ENCODE peak calls at places on chromosomes 2 and 18, in nine cellular contexts. One of them, this sample, is unnamed.

GRCh38 chr2:218727502-218728165 is 17.0 kb downstream of the TTLL4 start:
- DNase-seq in ascending aorta: no peak
- DNase-seq in nephron progenitor cell: no peak
- DNase-seq in lower lobe of right lung: no peak
- DNase-seq in lower leg skin: no peak
- DNase-seq in CD4-positive, alpha-beta T cell: no peak
- DNase-seq in CD8-positive, alpha-beta T cell: no peak
- DNase-seq in bronchial epithelial cell: peak; percentile 29
- DNase-seq in cardiac fibroblast: no peak
- DNase-seq in this sample: no peak

GRCh38 chr2:159968282-159968900 is 94.0 kb downstream of the PLA2R1 start:
- DNase-seq in CD4-positive, alpha-beta T cell: no peak
- DNase-seq in lower lobe of right lung: no peak
- DNase-seq in CD8-positive, alpha-beta T cell: no peak
- DNase-seq in cardiac fibroblast: peak; percentile 78
- DNase-seq in nephron progenitor cell: peak; percentile 13
- DNase-seq in lower leg skin: no peak
- DNase-seq in ascending aorta: no peak
- DNase-seq in bronchial epithelial cell: peak; percentile 39
- DNase-seq in this sample: no peak

GRCh38 chr2:134712736-134713495 is 5.9 kb downstream of the TMEM163 start:
- DNase-seq in ascending aorta: no peak
- DNase-seq in CD4-positive, alpha-beta T cell: no peak
- DNase-seq in lower leg skin: no peak
- DNase-seq in cardiac fibroblast: no peak
- DNase-seq in bronchial epithelial cell: no peak
- DNase-seq in lower lobe of right lung: no peak
- DNase-seq in nephron progenitor cell: no peak
- DNase-seq in CD8-positive, alpha-beta T cell: no peak
- DNase-seq in this sample: no peak

GRCh38 chr2:215071676-215072075 is 66.8 kb downstream of the ABCA12 start:
- DNase-seq in lower lobe of right lung: no peak
- DNase-seq in CD4-positive, alpha-beta T cell: no peak
- DNase-seq in bronchial epithelial cell: peak; percentile 99
- DNase-seq in CD8-positive, alpha-beta T cell: no peak
- DNase-seq in nephron progenitor cell: no peak
- DNase-seq in cardiac fibroblast: no peak
- DNase-seq in ascending aorta: no peak
- DNase-seq in lower leg skin: no peak
- DNase-seq in this sample: no peak

GRCh38 chr2:72126186-72127100 is 21.2 kb downstream of the CYP26B1 start:
- DNase-seq in cardiac fibroblast: no peak
- DNase-seq in lower leg skin: peak; percentile 68
- DNase-seq in nephron progenitor cell: no peak
- DNase-seq in ascending aorta: peak; percentile 30
- DNase-seq in CD8-positive, alpha-beta T cell: peak; percentile 34
- DNase-seq in bronchial epithelial cell: no peak
- DNase-seq in CD4-positive, alpha-beta T cell: no peak
- DNase-seq in lower lobe of right lung: no peak
- DNase-seq in this sample: no peak

GRCh38 chr2:216495656-216496055 is 3.0 kb upstream of the RPL37A start:
- DNase-seq in cardiac fibroblast: peak; percentile 69
- DNase-seq in CD8-positive, alpha-beta T cell: no peak
- DNase-seq in lower lobe of right lung: no peak
- DNase-seq in ascending aorta: peak; percentile 54
- DNase-seq in lower leg skin: no peak
- DNase-seq in bronchial epithelial cell: peak; percentile 38
- DNase-seq in CD4-positive, alpha-beta T cell: no peak
- DNase-seq in nephron progenitor cell: no peak
- DNase-seq in this sample: no peak

GRCh38 chr2:230011617-230012016 is 57.1 kb downstream of the SLC16A14 start:
- DNase-seq in bronchial epithelial cell: no peak
- DNase-seq in lower lobe of right lung: no peak
- DNase-seq in CD4-positive, alpha-beta T cell: no peak
- DNase-seq in CD8-positive, alpha-beta T cell: no peak
- DNase-seq in nephron progenitor cell: no peak
- DNase-seq in lower leg skin: no peak
- DNase-seq in ascending aorta: no peak
- DNase-seq in cardiac fibroblast: no peak
- DNase-seq in this sample: no peak

GRCh38 chr2:207974214-207974600 is 51.1 kb downstream of the PLEKHM3 start:
- DNase-seq in bronchial epithelial cell: peak; percentile 73
- DNase-seq in CD4-positive, alpha-beta T cell: no peak
- DNase-seq in CD8-positive, alpha-beta T cell: no peak
- DNase-seq in lower leg skin: no peak
- DNase-seq in nephron progenitor cell: no peak
- DNase-seq in lower lobe of right lung: peak; percentile 63
- DNase-seq in ascending aorta: no peak
- DNase-seq in cardiac fibroblast: no peak
- DNase-seq in this sample: no peak

GRCh38 chr2:201259216-201259615 is 1.1 kb upstream of the CASP8 start:
- DNase-seq in ascending aorta: no peak
- DNase-seq in CD4-positive, alpha-beta T cell: no peak
- DNase-seq in cardiac fibroblast: no peak
- DNase-seq in lower leg skin: no peak
- DNase-seq in nephron progenitor cell: no peak
- DNase-seq in lower lobe of right lung: no peak
- DNase-seq in CD8-positive, alpha-beta T cell: no peak
- DNase-seq in bronchial epithelial cell: no peak
- DNase-seq in this sample: no peak

GRCh38 chr2:201257381-201257940 is 2.9 kb upstream of the CASP8 start:
- DNase-seq in cardiac fibroblast: no peak
- DNase-seq in ascending aorta: peak; percentile 66
- DNase-seq in bronchial epithelial cell: no peak
- DNase-seq in CD8-positive, alpha-beta T cell: peak; percentile 72
- DNase-seq in lower lobe of right lung: peak; percentile 71
- DNase-seq in CD4-positive, alpha-beta T cell: peak; percentile 35
- DNase-seq in nephron progenitor cell: no peak
- DNase-seq in lower leg skin: no peak
- DNase-seq in this sample: no peak

GRCh38 chr2:201260302-201260800 is at the start of gene CASP8:
- DNase-seq in CD8-positive, alpha-beta T cell: peak; percentile 81
- DNase-seq in CD4-positive, alpha-beta T cell: peak; percentile 52
- DNase-seq in lower lobe of right lung: peak; percentile 64
- DNase-seq in cardiac fibroblast: peak; percentile 66
- DNase-seq in lower leg skin: no peak
- DNase-seq in nephron progenitor cell: no peak
- DNase-seq in bronchial epithelial cell: peak; percentile 67
- DNase-seq in ascending aorta: peak; percentile 69
- DNase-seq in this sample: no peak

GRCh38 chr2:201257941-201258665 is 2.2 kb upstream of the CASP8 start:
- DNase-seq in lower lobe of right lung: peak; percentile 91
- DNase-seq in nephron progenitor cell: no peak
- DNase-seq in ascending aorta: peak; percentile 86
- DNase-seq in CD4-positive, alpha-beta T cell: peak; percentile 91
- DNase-seq in lower leg skin: peak; percentile 93
- DNase-seq in cardiac fibroblast: peak; percentile 93
- DNase-seq in bronchial epithelial cell: peak; percentile 90
- DNase-seq in CD8-positive, alpha-beta T cell: peak; percentile 94
- DNase-seq in this sample: no peak

DNA sequence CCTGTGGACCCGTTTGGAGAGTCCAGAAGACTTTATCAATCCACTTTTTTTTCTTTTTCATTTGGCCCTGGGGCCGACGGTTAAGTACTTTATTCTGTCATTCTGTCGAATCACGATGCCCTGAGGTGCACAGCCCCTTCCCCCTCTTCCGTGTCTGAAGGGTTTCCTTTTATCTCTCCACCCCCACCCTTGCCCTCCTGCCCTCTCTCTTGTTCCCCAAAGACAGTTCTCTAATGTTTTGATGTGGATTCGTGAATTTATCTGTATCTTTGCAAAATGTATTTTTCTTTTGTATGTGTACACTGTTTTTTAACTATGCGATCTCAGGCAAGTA is 1.7 kb upstream of the CASP8 start:
- DNase-seq in lower leg skin: no peak
- DNase-seq in bronchial epithelial cell: no peak
- DNase-seq in CD4-positive, alpha-beta T cell: no peak
- DNase-seq in CD8-positive, alpha-beta T cell: no peak
- DNase-seq in lower lobe of right lung: no peak
- DNase-seq in nephron progenitor cell: no peak
- DNase-seq in cardiac fibroblast: no peak
- DNase-seq in ascending aorta: no peak
- DNase-seq in this sample: no peak
- TF ChIP-seq CTCF in lower leg skin: no peak
- TF ChIP-seq CTCF in bronchial epithelial cell: no peak
- TF ChIP-seq CTCF in CD4-positive, alpha-beta T cell: no peak
- TF ChIP-seq CTCF in CD8-positive, alpha-beta T cell: no peak
- TF ChIP-seq CTCF in lower lobe of right lung: no peak
- TF ChIP-seq CTCF in nephron progenitor cell: no peak
- TF ChIP-seq CTCF in cardiac fibroblast: no peak
- TF ChIP-seq CTCF in ascending aorta: no peak
- TF ChIP-seq CTCF in this sample: no peak

GRCh38 chr2:11058129-11058528 is 97.1 kb upstream of the SLC66A3 start:
- DNase-seq in nephron progenitor cell: no peak
- DNase-seq in lower leg skin: no peak
- DNase-seq in lower lobe of right lung: no peak
- DNase-seq in CD8-positive, alpha-beta T cell: no peak
- DNase-seq in CD4-positive, alpha-beta T cell: no peak
- DNase-seq in bronchial epithelial cell: no peak
- DNase-seq in cardiac fibroblast: no peak
- DNase-seq in ascending aorta: no peak
- DNase-seq in this sample: no peak
- TF ChIP-seq CTCF in nephron progenitor cell: no peak
- TF ChIP-seq CTCF in lower leg skin: no peak
- TF ChIP-seq CTCF in lower lobe of right lung: no peak
- TF ChIP-seq CTCF in CD8-positive, alpha-beta T cell: no peak
- TF ChIP-seq CTCF in CD4-positive, alpha-beta T cell: no peak
- TF ChIP-seq CTCF in bronchial epithelial cell: no peak
- TF ChIP-seq CTCF in cardiac fibroblast: no peak
- TF ChIP-seq CTCF in ascending aorta: no peak
- TF ChIP-seq CTCF in this sample: no peak

GRCh38 chr2:8922431-8922830 is 81.1 kb downstream of the MBOAT2 start:
- DNase-seq in cardiac fibroblast: no peak
- DNase-seq in lower leg skin: no peak
- DNase-seq in nephron progenitor cell: no peak
- DNase-seq in ascending aorta: no peak
- DNase-seq in bronchial epithelial cell: no peak
- DNase-seq in lower lobe of right lung: no peak
- DNase-seq in CD4-positive, alpha-beta T cell: no peak
- DNase-seq in CD8-positive, alpha-beta T cell: no peak
- DNase-seq in this sample: no peak

GRCh38 chr2:8915941-8916340 is 78.5 kb upstream of the KIDINS220 start:
- DNase-seq in cardiac fibroblast: no peak
- DNase-seq in nephron progenitor cell: no peak
- DNase-seq in lower leg skin: no peak
- DNase-seq in CD8-positive, alpha-beta T cell: no peak
- DNase-seq in lower lobe of right lung: no peak
- DNase-seq in ascending aorta: no peak
- DNase-seq in CD4-positive, alpha-beta T cell: no peak
- DNase-seq in bronchial epithelial cell: no peak
- DNase-seq in this sample: no peak

GRCh38 chr2:8923173-8923572 is 80.3 kb downstream of the MBOAT2 start:
- DNase-seq in CD4-positive, alpha-beta T cell: no peak
- DNase-seq in lower lobe of right lung: no peak
- DNase-seq in cardiac fibroblast: no peak
- DNase-seq in CD8-positive, alpha-beta T cell: no peak
- DNase-seq in bronchial epithelial cell: peak; percentile 31
- DNase-seq in lower leg skin: no peak
- DNase-seq in ascending aorta: no peak
- DNase-seq in nephron progenitor cell: no peak
- DNase-seq in this sample: no peak

GRCh38 chr2:8918412-8918811 is 81.0 kb upstream of the KIDINS220 start:
- DNase-seq in lower leg skin: no peak
- DNase-seq in CD4-positive, alpha-beta T cell: no peak
- DNase-seq in ascending aorta: no peak
- DNase-seq in cardiac fibroblast: no peak
- DNase-seq in lower lobe of right lung: no peak
- DNase-seq in CD8-positive, alpha-beta T cell: no peak
- DNase-seq in bronchial epithelial cell: no peak
- DNase-seq in nephron progenitor cell: no peak
- DNase-seq in this sample: no peak
- TF ChIP-seq CTCF in lower leg skin: no peak
- TF ChIP-seq CTCF in CD4-positive, alpha-beta T cell: no peak
- TF ChIP-seq CTCF in ascending aorta: no peak
- TF ChIP-seq CTCF in cardiac fibroblast: no peak
- TF ChIP-seq CTCF in lower lobe of right lung: no peak
- TF ChIP-seq CTCF in CD8-positive, alpha-beta T cell: no peak
- TF ChIP-seq CTCF in bronchial epithelial cell: no peak
- TF ChIP-seq CTCF in nephron progenitor cell: no peak
- TF ChIP-seq CTCF in this sample: no peak

GRCh38 chr18:499351-500229 is 911 bp downstream of the COLEC12 start:
- DNase-seq in lower leg skin: peak; percentile 88
- DNase-seq in cardiac fibroblast: peak; percentile 71
- DNase-seq in nephron progenitor cell: peak; percentile 65
- DNase-seq in CD8-positive, alpha-beta T cell: no peak
- DNase-seq in lower lobe of right lung: peak; percentile 61
- DNase-seq in bronchial epithelial cell: no peak
- DNase-seq in CD4-positive, alpha-beta T cell: no peak
- DNase-seq in ascending aorta: no peak
- DNase-seq in this sample: peak; percentile 45

GRCh38 chr18:500556-501405 is at the start of gene COLEC12:
- DNase-seq in lower lobe of right lung: peak; percentile 75
- DNase-seq in lower leg skin: no peak
- DNase-seq in ascending aorta: no peak
- DNase-seq in CD8-positive, alpha-beta T cell: no peak
- DNase-seq in CD4-positive, alpha-beta T cell: no peak
- DNase-seq in bronchial epithelial cell: no peak
- DNase-seq in cardiac fibroblast: peak; percentile 56
- DNase-seq in nephron progenitor cell: peak; percentile 85
- DNase-seq in this sample: peak; percentile 39

GRCh38 chr18:498901-499300 is 1.6 kb downstream of the COLEC12 start:
- DNase-seq in CD4-positive, alpha-beta T cell: no peak
- DNase-seq in ascending aorta: no peak
- DNase-seq in CD8-positive, alpha-beta T cell: no peak
- DNase-seq in bronchial epithelial cell: no peak
- DNase-seq in cardiac fibroblast: no peak
- DNase-seq in lower lobe of right lung: no peak
- DNase-seq in nephron progenitor cell: no peak
- DNase-seq in lower leg skin: no peak
- DNase-seq in this sample: no peak

GRCh38 chr18:501406-501714 is 859 bp upstream of the COLEC12 start:
- DNase-seq in ascending aorta: no peak
- DNase-seq in cardiac fibroblast: no peak
- DNase-seq in lower lobe of right lung: no peak
- DNase-seq in nephron progenitor cell: peak; percentile 26
- DNase-seq in CD4-positive, alpha-beta T cell: no peak
- DNase-seq in bronchial epithelial cell: no peak
- DNase-seq in CD8-positive, alpha-beta T cell: no peak
- DNase-seq in lower leg skin: no peak
- DNase-seq in this sample: no peak

DNA sequence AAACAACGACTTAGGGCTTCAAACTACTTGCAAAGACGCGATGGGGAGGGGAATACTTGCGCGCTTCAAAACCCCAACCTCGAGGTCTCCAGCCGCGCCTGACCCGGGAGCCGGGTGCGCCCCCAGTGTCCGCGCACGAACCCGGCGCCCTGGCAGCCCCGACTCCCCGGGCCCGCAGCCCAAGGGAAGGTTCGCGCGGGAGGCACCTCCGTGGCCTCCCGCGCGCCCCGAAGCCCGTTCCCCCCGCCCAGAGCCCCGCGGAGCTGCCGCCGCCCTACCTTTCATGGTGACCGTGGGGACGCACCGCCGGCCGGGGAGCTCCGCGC is 308 bp downstream of the COLEC12 start:
- DNase-seq in CD8-positive, alpha-beta T cell: no peak
- DNase-seq in lower lobe of right lung: no peak
- DNase-seq in ascending aorta: no peak
- DNase-seq in bronchial epithelial cell: no peak
- DNase-seq in lower leg skin: no peak
- DNase-seq in cardiac fibroblast: peak; percentile 59
- DNase-seq in CD4-positive, alpha-beta T cell: no peak
- DNase-seq in nephron progenitor cell: no peak
- DNase-seq in this sample: no peak
- TF ChIP-seq CTCF in CD8-positive, alpha-beta T cell: no peak
- TF ChIP-seq CTCF in lower lobe of right lung: peak; percentile 23
- TF ChIP-seq CTCF in ascending aorta: no peak
- TF ChIP-seq CTCF in bronchial epithelial cell: no peak
- TF ChIP-seq CTCF in lower leg skin: no peak
- TF ChIP-seq CTCF in cardiac fibroblast: no peak
- TF ChIP-seq CTCF in CD4-positive, alpha-beta T cell: no peak
- TF ChIP-seq CTCF in nephron progenitor cell: no peak
- TF ChIP-seq CTCF in this sample: no peak

GRCh38 chr2:457792-458430 is 170.0 kb upstream of the ALKAL2 start:
- DNase-seq in nephron progenitor cell: no peak
- DNase-seq in CD8-positive, alpha-beta T cell: no peak
- DNase-seq in bronchial epithelial cell: no peak
- DNase-seq in cardiac fibroblast: no peak
- DNase-seq in lower lobe of right lung: no peak
- DNase-seq in ascending aorta: no peak
- DNase-seq in CD4-positive, alpha-beta T cell: no peak
- DNase-seq in lower leg skin: no peak
- DNase-seq in this sample: no peak
- TF ChIP-seq CTCF in nephron progenitor cell: no peak
- TF ChIP-seq CTCF in CD8-positive, alpha-beta T cell: no peak
- TF ChIP-seq CTCF in bronchial epithelial cell: no peak
- TF ChIP-seq CTCF in cardiac fibroblast: no peak
- TF ChIP-seq CTCF in lower lobe of right lung: no peak
- TF ChIP-seq CTCF in ascending aorta: no peak
- TF ChIP-seq CTCF in CD4-positive, alpha-beta T cell: no peak
- TF ChIP-seq CTCF in lower leg skin: no peak
- TF ChIP-seq CTCF in this sample: no peak

This sample was measured in mesothelial cell of epicardium.